ENCODE peak calls at places on chromosomes 5 and 9, in nine cellular contexts. I is effector CD4-positive, alpha-beta T cell; D is NCI-H1694; X is left lobe of liver; W is right atrium auricular region; B is T follicular helper cell; Y is astrocyte of the cerebellum; S is epithelial cell of esophagus; H is NCI-H226. O is an unnamed sample.

GRCh38 chr5:180825768-180826525 is 23.3 kb upstream of the MGAT1 start:
- DNase-seq in Y (no peak), I (no peak), W (peak), B (no peak), S (peak), D (no peak), H (peak), X (peak), O (no peak)

GRCh38 chr5:1315709-1316587 is 21.1 kb upstream of the TERT start:
- DNase-seq in D (no peak), H (no peak), X (peak), W (no peak), B (peak), Y (no peak), I (peak), S (peak), O (peak)

GRCh38 chr5:6858419-6858818 is 145.2 kb downstream of the TENT4A start:
- DNase-seq in H (no peak), B (no peak), D (no peak), S (no peak), W (no peak), Y (no peak), X (no peak), I (no peak), O (no peak)

GRCh38 chr5:61332369-61332745 is 299 bp downstream of the ZSWIM6 start:
- DNase-seq in I (peak), B (peak), Y (no peak), S (no peak), X (peak), D (no peak), W (no peak), H (no peak), O (peak)

GRCh38 chr9:81591791-81592190 is 97.6 kb downstream of the TLE1 start:
- DNase-seq in D (no peak), H (no peak), B (no peak), X (no peak), Y (no peak), S (no peak), W (no peak), I (no peak), O (no peak)

GRCh38 chr9:133818444-133818843 is 80.3 kb upstream of the SARDH start:
- DNase-seq in H (no peak), S (peak), D (no peak), B (no peak), I (no peak), X (no peak), Y (no peak), W (no peak), O (no peak)

GRCh38 chr5:173786296-173787187 is 101.6 kb upstream of the CPEB4 start:
- DNase-seq in Y (no peak), S (no peak), W (no peak), I (no peak), X (no peak), D (no peak), H (no peak), B (no peak), O (no peak)

GRCh38 chr5:179297486-179298180 is 47.6 kb downstream of the ADAMTS2 start:
- DNase-seq in Y (no peak), H (no peak), D (no peak), B (no peak), W (no peak), S (no peak), X (no peak), I (no peak), O (no peak)

GRCh38 chr5:119017999-119018398 is 29.7 kb upstream of the DTWD2 start:
- DNase-seq in I (no peak), D (no peak), W (no peak), H (no peak), S (no peak), X (no peak), Y (no peak), B (no peak), O (no peak)

GRCh38 chr5:101370240-101370639 is 467.2 kb upstream of the ST8SIA4 start:
- DNase-seq in X (no peak), B (no peak), S (no peak), D (no peak), H (no peak), I (no peak), W (no peak), Y (no peak), O (no peak)

GRCh38 chr5:77709993-77710392 is 66.1 kb downstream of the TBCA start:
- DNase-seq in I (no peak), W (no peak), X (no peak), H (no peak), D (no peak), S (no peak), B (no peak), Y (no peak), O (no peak)

GRCh38 chr5:172701336-172702061 is 60.4 kb downstream of the NEURL1B start:
- DNase-seq in Y (no peak), B (no peak), X (no peak), D (no peak), H (no peak), I (no peak), W (no peak), S (no peak), O (peak)

GRCh38 chr9:76916231-76916630 is 10.3 kb upstream of the PRUNE2 start:
- DNase-seq in H (no peak), I (no peak), X (no peak), D (no peak), B (no peak), W (no peak), Y (no peak), S (no peak), O (no peak)

GRCh38 chr5:457195-457961 is 14.4 kb downstream of the EXOC3 start:
- DNase-seq in S (no peak), H (no peak), Y (no peak), X (no peak), I (no peak), B (no peak), D (no peak), W (no peak), O (no peak)

GRCh38 chr5:146751054-146751453 is 127.5 kb downstream of the PPP2R2B start:
- DNase-seq in W (no peak), S (peak), D (no peak), B (no peak), I (no peak), H (no peak), X (peak), Y (no peak), O (no peak)

GRCh38 chr9:72129271-72130156 is 19.7 kb upstream of the GDA start:
- DNase-seq in H (peak), W (no peak), I (no peak), D (no peak), X (peak), S (no peak), B (no peak), Y (no peak), O (no peak)

GRCh38 chr5:72210913-72211670 is 103.8 kb downstream of the MAP1B start:
- DNase-seq in D (no peak), X (no peak), H (peak), W (no peak), Y (peak), S (peak), I (no peak), B (no peak), O (no peak)

GRCh38 chr9:132935021-132935420 is 9.4 kb downstream of the TSC1 start:
- DNase-seq in I (no peak), S (no peak), D (peak), B (no peak), Y (no peak), X (no peak), W (no peak), H (no peak), O (no peak)

GRCh38 chr9:134565316-134565915 is 76.2 kb upstream of the COL5A1 start:
- DNase-seq in S (no peak), D (no peak), H (no peak), B (no peak), I (no peak), W (peak), X (no peak), Y (no peak), O (no peak)

GRCh38 chr9:133560944-133561343 is 26.4 kb downstream of the ADAMTSL2 start:
- DNase-seq in Y (no peak), S (no peak), D (no peak), B (no peak), W (no peak), I (no peak), H (no peak), X (no peak), O (no peak)

GRCh38 chr9:95727947-95728546 is 147.4 kb upstream of the ERCC6L2 start:
- DNase-seq in B (no peak), H (no peak), I (no peak), S (no peak), D (no peak), W (no peak), Y (no peak), X (no peak), O (no peak)

GRCh38 chr5:68949256-68949655 is 144.6 kb upstream of the SLC30A5 start:
- DNase-seq in W (no peak), S (no peak), I (no peak), Y (no peak), X (no peak), B (no peak), H (no peak), D (no peak), O (no peak)

O was measured in stimulated activated naive CD4-positive, alpha-beta T cell.